ENCODE peak calls at places on chromosomes 4 and X, in four cellular contexts. U, A, I and L are unnamed samples.

GRCh38 chrX:10199212-10199611 is 42.4 kb downstream of the CLCN4 start:
- DNase-seq in A (peak; percentile 58), I (peak; percentile 78), U (no peak), L (no peak)

GRCh38 chr4:66633472-66633871 is 911.8 kb downstream of the CENPC start:
- DNase-seq in A (no peak), U (peak; percentile 4), I (no peak), L (no peak)

GRCh38 chrX:153875391-153876111 is 10.4 kb downstream of the L1CAM start:
- DNase-seq in A (peak; percentile 95), U (no peak), I (peak; percentile 46), L (peak; percentile 14)

GRCh38 chr4:86132459-86132858 is 227.4 kb downstream of the MAPK10 start:
- DNase-seq in A (no peak), U (no peak), I (no peak), L (no peak)

GRCh38 chr4:13162886-13163285 is 321.3 kb downstream of the RAB28 start:
- DNase-seq in I (peak; percentile 22), U (no peak), A (no peak), L (no peak)

GRCh38 chr4:15331930-15332329 is 95.9 kb upstream of the C1QTNF7 start:
- DNase-seq in U (no peak), I (no peak), A (no peak), L (no peak)

GRCh38 chrX:119516157-119516702 is 48.0 kb downstream of the SLC25A5 start:
- DNase-seq in I (peak; percentile 78), U (no peak), A (peak; percentile 85), L (peak; percentile 64)

GRCh38 chr4:47837582-47838294 is at the start of gene CORIN:
- DNase-seq in U (no peak), I (no peak), A (peak; percentile 59), L (no peak)

GRCh38 chr4:40515037-40515397 is 114.6 kb downstream of the RBM47 start:
- DNase-seq in U (no peak), I (peak; percentile 13), A (peak; percentile 59), L (no peak)

GRCh38 chr4:115711575-115711974 is 598.2 kb upstream of the NDST4 start:
- DNase-seq in U (no peak), I (no peak), A (no peak), L (no peak)

GRCh38 chrX:65712005-65712861 is 44.8 kb downstream of the MSN start:
- DNase-seq in A (no peak), I (peak; percentile 14), U (no peak), L (no peak)

GRCh38 chrX:37348237-37349130 is 680 bp upstream of the PRRG1 start:
- DNase-seq in U (no peak), A (no peak), I (peak; percentile 23), L (no peak)

GRCh38 chr4:6225469-6225868 is 25.1 kb upstream of the JAKMIP1 start:
- DNase-seq in U (no peak), I (peak; percentile 32), A (no peak), L (peak; percentile 34)

GRCh38 chr4:478373-478772 is 20.6 kb downstream of the ZNF721 start:
- DNase-seq in U (no peak), I (peak; percentile 18), A (no peak), L (no peak)

GRCh38 chr4:158799856-158800255 is 31.0 kb downstream of the FNIP2 start:
- DNase-seq in A (no peak), U (no peak), I (no peak), L (no peak)

GRCh38 chr4:101284546-101284945 is 62.8 kb downstream of the PPP3CA start:
- DNase-seq in A (no peak), I (peak; percentile 60), U (no peak), L (no peak)

GRCh38 chr4:139176299-139177048 is 544 bp downstream of the ELF2 start:
- DNase-seq in U (no peak), I (peak; percentile 81), A (peak; percentile 92), L (no peak)

GRCh38 chr4:25993564-25994185 is 79.7 kb downstream of the SMIM20 start:
- DNase-seq in I (peak; percentile 21), U (no peak), A (peak; percentile 70), L (peak; percentile 14)

GRCh38 chr4:32775049-32775448 is 2054.9 kb downstream of the PCDH7 start:
- DNase-seq in I (peak; percentile 14), A (no peak), U (no peak), L (peak; percentile 8)

GRCh38 chr4:85748654-85749053 is 273.7 kb downstream of the ARHGAP24 start:
- DNase-seq in U (no peak), A (peak; percentile 26), I (peak; percentile 61), L (no peak)

GRCh38 chrX:39877919-39878318 is 219.8 kb downstream of the BCOR start:
- DNase-seq in I (no peak), U (no peak), A (no peak), L (no peak)

GRCh38 chr4:37510626-37511025 is 175.6 kb downstream of the RELL1 start:
- DNase-seq in U (no peak), I (no peak), A (no peak), L (no peak)

GRCh38 chr4:54281060-54281781 is 52.1 kb downstream of the PDGFRA start:
- DNase-seq in I (peak; percentile 98), A (peak; percentile 79), U (peak; percentile 97), L (no peak)

GRCh38 chr4:120926358-120927025 is 4.0 kb upstream of the PRDM5 start:
- DNase-seq in I (no peak), A (no peak), U (no peak), L (no peak)

GRCh38 chr4:102758241-102758871 is 2.4 kb downstream of the MANBA start:
- DNase-seq in I (no peak), U (no peak), A (no peak), L (no peak)

GRCh38 chr4:102760645-102761477 is at the start of gene MANBA:
- DNase-seq in A (peak; percentile 97), I (peak; percentile 80), U (no peak), L (peak; percentile 63)

GRCh38 chr4:102759835-102760644 is 728 bp downstream of the MANBA start:
- DNase-seq in I (peak; percentile 67), A (peak; percentile 68), U (peak; percentile 24), L (peak; percentile 21)

GRCh38 chr4:102761478-102761790 is 666 bp upstream of the MANBA start:
- DNase-seq in U (no peak), I (peak; percentile 32), A (peak; percentile 55), L (no peak)

DNA sequence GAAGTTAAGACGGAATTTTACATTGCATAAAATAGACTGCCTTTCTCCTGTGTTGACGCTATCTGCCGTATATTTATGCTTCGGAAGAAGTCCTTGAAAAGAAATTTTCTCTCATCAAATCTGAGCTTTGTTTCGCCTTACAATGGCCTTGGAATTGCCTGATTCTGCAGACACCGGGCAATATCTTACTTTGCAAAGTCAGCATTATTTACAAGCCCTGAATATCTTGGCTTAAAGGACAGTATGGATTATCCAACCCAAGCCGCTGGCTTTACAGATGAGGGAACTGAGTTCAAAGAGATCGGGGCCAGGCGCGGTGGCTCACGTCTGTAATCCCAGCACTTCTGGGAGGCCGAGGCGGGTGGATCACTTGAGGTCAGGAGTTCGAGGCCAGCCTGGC is 1.1 kb upstream of the MANBA start:
- DNase-seq in I (no peak), A (no peak), U (no peak), L (no peak)
- H3K4me3 ChIP-seq in I (no peak overlapping the region), A (peak overlapping the region; percentile 94), U (no peak overlapping the region), L (no peak overlapping the region)

GRCh38 chr4:96134806-96135205 is 294.9 kb downstream of the PDHA2 start:
- DNase-seq in A (no peak), U (no peak), I (no peak), L (no peak)
- H3K4me3 ChIP-seq in A (no peak overlapping the region), U (no peak overlapping the region), I (no peak overlapping the region), L (no peak overlapping the region)

DNA sequence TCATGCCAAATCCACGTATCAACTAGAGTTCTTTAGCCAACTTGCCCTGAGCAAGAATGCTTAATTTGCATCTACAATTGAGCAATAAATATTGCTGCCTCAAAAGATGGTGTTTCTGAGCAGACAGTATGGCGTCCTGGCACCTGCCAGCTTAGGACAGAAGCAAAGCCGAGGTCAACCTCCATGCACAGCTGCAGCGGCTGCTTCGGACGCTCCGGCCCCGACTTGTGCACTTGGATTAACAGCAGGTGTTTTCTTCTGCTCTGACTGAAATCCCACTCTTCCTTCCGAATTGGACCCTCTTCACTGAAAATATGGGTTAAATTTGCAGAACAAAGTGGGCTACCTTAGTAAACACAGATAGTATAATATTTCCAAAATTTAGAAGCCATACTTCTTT is 215.2 kb upstream of the ETNPPL start:
- DNase-seq in I (no peak), U (no peak), A (no peak), L (no peak)
- H3K4me3 ChIP-seq in I (no peak overlapping the region), U (no peak overlapping the region), A (no peak overlapping the region), L (no peak overlapping the region)

DNA sequence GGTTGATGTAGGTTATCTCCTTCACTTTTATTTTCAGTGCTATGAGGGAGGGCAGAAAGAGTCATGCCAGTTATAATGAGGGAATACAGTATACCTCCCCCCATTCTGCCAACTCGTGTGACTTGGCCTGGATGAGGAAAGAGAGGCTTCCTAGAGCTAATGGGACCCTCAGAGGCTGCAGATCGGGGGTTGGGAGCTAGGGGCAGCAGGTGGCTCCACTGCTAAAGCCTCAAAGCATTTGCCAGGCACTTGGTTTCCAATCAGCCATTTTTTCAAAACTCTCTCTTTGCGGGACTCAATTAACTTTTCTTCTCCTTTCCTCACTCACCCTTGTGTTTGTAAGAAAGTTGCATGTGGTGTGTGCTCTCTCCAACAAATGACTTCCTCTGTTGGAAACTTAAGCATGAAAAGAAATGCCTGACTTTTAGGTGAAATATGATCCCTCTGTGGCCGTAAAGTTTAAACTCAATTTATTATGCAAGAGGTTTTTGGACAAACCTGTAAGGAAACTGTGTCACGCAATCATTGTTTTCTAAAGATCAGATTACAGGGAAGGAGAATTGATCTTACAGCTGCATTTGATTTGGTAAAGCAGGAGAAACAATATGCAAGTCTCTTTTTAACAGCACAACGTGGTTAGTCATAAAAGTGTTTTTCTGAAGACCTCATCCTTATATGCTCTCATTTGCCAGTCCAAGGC is 7.0 kb downstream of the SFRP2 start:
- DNase-seq in U (peak; percentile 89), A (peak; percentile 75), I (no peak), L (no peak)
- H3K4me3 ChIP-seq in U (no peak overlapping the region), A (no peak overlapping the region), I (no peak overlapping the region), L (no peak overlapping the region)

GRCh38 chrX:45799576-45799975 is 598.9 kb upstream of the DIPK2B start:
- DNase-seq in U (no peak), I (no peak), A (no peak), L (no peak)

GRCh38 chrX:45806410-45807121 is 605.9 kb upstream of the DIPK2B start:
- DNase-seq in A (peak; percentile 55), U (peak; percentile 78), I (peak; percentile 90), L (peak; percentile 78)

GRCh38 chrX:45803383-45803921 is 602.8 kb upstream of the DIPK2B start:
- DNase-seq in I (peak; percentile 76), A (peak; percentile 35), U (peak; percentile 86), L (no peak)

GRCh38 chrX:45801554-45801953 is 600.9 kb upstream of the DIPK2B start:
- DNase-seq in I (peak; percentile 55), U (no peak), A (no peak), L (no peak)
- H3K4me3 ChIP-seq in I (no peak overlapping the region), U (no peak overlapping the region), A (peak overlapping the region; percentile 11), L (no peak overlapping the region)

GRCh38 chrX:151973851-151974335 is 583 bp downstream of the GABRE start:
- DNase-seq in U (no peak), I (no peak), A (peak; percentile 76), L (no peak)
- H3K4me3 ChIP-seq in U (peak overlapping the region; percentile 61), I (peak overlapping the region; percentile 34), A (peak overlapping the region; percentile 82), L (no peak overlapping the region)